ENCODE peak calls at places on chromosome 21, in eight cellular contexts. J is type B pancreatic cell, V is stomach, T is right lobe of liver, L is GM13977, H is IMR-90, U is epithelial cell of esophagus, F is foreskin fibroblast. D is an unnamed sample.

GRCh38 chr21:23977971-23978370 is 1629.3 kb downstream of the MRPL39 start:
- DNase-seq in H (no peak), F (no peak), V (no peak), J (no peak), L (no peak), U (no peak), T (no peak), D (no peak)

GRCh38 chr21:35390013-35390776 is 341.1 kb upstream of the RUNX1 start:
- DNase-seq in T (no peak), J (no peak), H (peak), L (no peak), V (peak), U (peak), F (peak), D (no peak)

GRCh38 chr21:15301736-15302135 is 236.9 kb upstream of the NRIP1 start:
- DNase-seq in U (peak), T (no peak), H (no peak), J (no peak), F (no peak), V (no peak), L (no peak), D (no peak)

GRCh38 chr21:31900121-31900895 is 27.5 kb downstream of the HUNK start:
- DNase-seq in U (no peak), F (no peak), J (no peak), V (peak), L (no peak), H (no peak), T (peak), D (no peak)

GRCh38 chr21:36330904-36331303 is 10.9 kb downstream of the MORC3 start:
- DNase-seq in U (peak), L (peak), T (peak), J (no peak), H (peak), F (peak), V (peak), D (no peak)

GRCh38 chr21:31490471-31490870 is 146.4 kb upstream of the TIAM1 start:
- DNase-seq in F (no peak), U (no peak), T (no peak), H (no peak), J (no peak), V (no peak), L (no peak), D (no peak)

GRCh38 chr21:43585924-43586411 is 73.3 kb downstream of the HSF2BP start:
- DNase-seq in H (peak), U (peak), T (no peak), J (no peak), F (peak), V (peak), L (no peak), D (no peak)

GRCh38 chr21:27545754-27546349 is 579.0 kb upstream of the ADAMTS5 start:
- DNase-seq in V (no peak), H (no peak), T (no peak), U (no peak), F (no peak), L (no peak), J (no peak), D (no peak)

GRCh38 chr21:37631319-37632117 is 264.9 kb downstream of the DYRK1A start:
- DNase-seq in U (peak), T (peak), J (no peak), F (no peak), H (no peak), L (peak), V (peak), D (no peak)

GRCh38 chr21:34983680-34984086 is 65.4 kb downstream of the RUNX1 start:
- DNase-seq in F (peak), T (no peak), L (no peak), U (peak), J (no peak), H (peak), V (no peak), D (no peak)

GRCh38 chr21:43940329-43940653 is 71.8 kb upstream of the TRAPPC10 start:
- DNase-seq in H (no peak), V (no peak), U (no peak), J (no peak), L (no peak), F (no peak), T (no peak), D (no peak)

GRCh38 chr21:16082038-16082816 is 352.4 kb downstream of the USP25 start:
- DNase-seq in H (peak), T (no peak), J (no peak), F (no peak), V (no peak), L (no peak), U (peak), D (no peak)

GRCh38 chr21:28111151-28111619 is 881.5 kb downstream of the LTN1 start:
- DNase-seq in L (no peak), J (no peak), F (peak), T (no peak), H (peak), U (no peak), V (no peak), D (no peak)

GRCh38 chr21:43034826-43035225 is 40.8 kb downstream of the CBS start:
- DNase-seq in L (no peak), H (no peak), T (no peak), F (no peak), J (no peak), U (no peak), V (no peak), D (no peak)

GRCh38 chr21:36551731-36552457 is 72.0 kb upstream of the CLDN14 start:
- DNase-seq in T (no peak), F (peak), J (no peak), L (no peak), U (peak), V (no peak), H (peak), D (no peak)

GRCh38 chr21:42973309-42973990 is 912 bp upstream of the PKNOX1 start:
- DNase-seq in L (no peak), U (no peak), T (peak), F (no peak), V (no peak), J (no peak), H (no peak), D (no peak)

GRCh38 chr21:37915516-37915915 is 741 bp downstream of the KCNJ6 start:
- DNase-seq in T (no peak), L (no peak), V (no peak), H (no peak), J (no peak), F (no peak), U (no peak), D (no peak)

GRCh38 chr21:20971296-20971921 is 26.8 kb upstream of the NCAM2 start:
- DNase-seq in H (peak), T (peak), L (no peak), F (peak), V (no peak), U (peak), J (no peak), D (no peak)

DNA sequence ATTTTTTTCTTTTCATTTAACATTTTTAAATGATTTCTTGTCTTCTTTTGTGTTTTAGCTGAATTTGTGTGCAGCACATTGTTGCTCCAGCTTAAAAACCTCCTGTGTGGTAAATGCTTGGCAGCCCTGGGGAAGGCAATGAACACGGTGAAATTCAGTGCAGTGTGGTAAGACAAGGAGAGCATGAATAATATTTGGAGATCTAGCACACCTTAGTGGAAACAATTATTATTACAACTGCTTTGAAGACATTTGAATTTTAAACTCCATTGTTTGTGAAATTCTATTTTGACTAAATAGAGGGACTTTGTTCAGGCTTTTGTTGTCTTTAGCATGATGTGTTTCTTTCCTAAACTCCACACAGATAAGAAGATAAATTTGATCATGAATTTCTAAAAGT is 242.6 kb upstream of the CXADR start:
- DNase-seq in L (no peak), T (no peak), J (no peak), V (no peak), F (peak), U (peak), H (peak), D (no peak)
- TF ChIP-seq CTCF in L (no peak), T (peak), J (peak), V (peak), F (peak), U (peak), H (peak), D (no peak)

DNA sequence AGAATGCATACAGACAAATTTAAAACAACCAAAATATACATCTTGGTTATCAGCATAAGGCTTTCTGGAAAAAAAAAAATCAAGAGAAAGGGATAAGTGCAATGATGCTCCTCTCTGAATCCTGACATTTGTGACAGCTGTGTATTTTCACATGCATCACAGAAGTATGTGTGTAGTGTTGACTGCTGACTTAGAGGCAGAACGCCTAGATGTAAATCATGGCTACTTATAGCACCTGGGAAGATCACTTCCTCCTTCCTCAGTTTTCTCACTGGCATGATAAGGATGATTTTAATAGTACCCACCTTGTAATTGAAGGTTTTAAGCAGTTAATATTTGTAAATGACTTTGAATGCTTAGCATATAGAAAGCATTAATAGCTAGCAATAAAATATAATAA is 112.5 kb downstream of the MRPL39 start:
- DNase-seq in J (no peak), L (no peak), U (no peak), V (no peak), H (no peak), F (no peak), T (no peak), D (no peak)
- TF ChIP-seq CTCF in J (no peak), L (no peak), U (no peak), V (no peak), H (no peak), F (no peak), T (no peak), D (no peak)

GRCh38 chr21:29486306-29486705 is 187.6 kb downstream of the BACH1 start:
- DNase-seq in F (no peak), T (no peak), J (no peak), L (no peak), U (no peak), H (no peak), V (no peak), D (no peak)

GRCh38 chr21:29477347-29477746 is 178.6 kb downstream of the BACH1 start:
- DNase-seq in T (no peak), F (no peak), U (no peak), J (no peak), H (no peak), V (no peak), L (no peak), D (no peak)

GRCh38 chr21:29477941-29478340 is 179.2 kb downstream of the BACH1 start:
- DNase-seq in T (no peak), L (no peak), J (no peak), U (peak), V (no peak), F (peak), H (peak), D (no peak)

GRCh38 chr21:29481081-29481480 is 182.4 kb downstream of the BACH1 start:
- DNase-seq in T (no peak), V (no peak), F (no peak), U (no peak), L (no peak), H (no peak), J (no peak), D (no peak)

DNA sequence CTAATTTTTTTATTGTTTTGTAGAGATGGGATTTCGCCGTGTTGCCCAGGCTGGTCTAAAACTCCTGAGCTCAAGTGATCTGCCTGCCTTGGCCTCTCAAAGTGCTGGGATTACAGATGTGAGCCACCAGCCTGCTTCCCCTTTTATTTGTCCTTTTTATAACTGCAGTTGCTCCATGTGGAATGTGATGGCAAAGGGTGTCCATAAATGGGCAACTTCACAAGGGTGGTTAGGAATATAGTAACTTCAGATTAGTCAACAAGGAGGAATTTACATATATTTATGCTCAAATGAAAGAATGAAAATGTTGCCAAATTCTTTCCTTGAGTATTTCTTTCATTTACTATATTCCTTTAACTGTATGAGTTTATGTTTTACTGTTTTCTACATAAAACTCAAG is 182.9 kb downstream of the BACH1 start:
- DNase-seq in V (no peak), U (no peak), H (peak), J (no peak), L (no peak), T (no peak), F (peak), D (no peak)
- TF ChIP-seq CTCF in V (no peak), U (no peak), H (no peak), J (no peak), L (no peak), T (no peak), F (no peak), D (no peak)

GRCh38 chr21:39036581-39036980 is 146.7 kb downstream of the PSMG1 start:
- DNase-seq in F (no peak), U (no peak), L (no peak), V (no peak), H (no peak), J (no peak), T (no peak), D (no peak)
- TF ChIP-seq CTCF in F (no peak), U (no peak), L (no peak), V (no peak), H (no peak), J (no peak), T (no peak), D (no peak)

GRCh38 chr21:41627428-41627827 is 119.5 kb upstream of the TMPRSS2 start:
- DNase-seq in L (no peak), J (no peak), T (no peak), F (peak), V (no peak), U (peak), H (peak), D (no peak)

GRCh38 chr21:41631564-41632461 is 123.9 kb upstream of the TMPRSS2 start:
- DNase-seq in J (no peak), U (peak), F (no peak), V (peak), L (no peak), T (no peak), H (no peak), D (no peak)

GRCh38 chr21:41632748-41633475 is 125.0 kb upstream of the TMPRSS2 start:
- DNase-seq in U (no peak), V (peak), J (no peak), T (no peak), L (no peak), F (no peak), H (no peak), D (no peak)

GRCh38 chr21:41630917-41631316 is 123.0 kb upstream of the TMPRSS2 start:
- DNase-seq in F (no peak), T (no peak), U (no peak), H (no peak), J (no peak), L (no peak), V (no peak), D (no peak)

GRCh38 chr21:41630249-41630648 is 122.3 kb upstream of the TMPRSS2 start:
- DNase-seq in H (peak), U (peak), T (no peak), L (no peak), J (no peak), F (peak), V (no peak), D (no peak)
- TF ChIP-seq CTCF in H (no peak), U (no peak), T (no peak), L (no peak), J (no peak), F (no peak), V (no peak), D (no peak)

DNA sequence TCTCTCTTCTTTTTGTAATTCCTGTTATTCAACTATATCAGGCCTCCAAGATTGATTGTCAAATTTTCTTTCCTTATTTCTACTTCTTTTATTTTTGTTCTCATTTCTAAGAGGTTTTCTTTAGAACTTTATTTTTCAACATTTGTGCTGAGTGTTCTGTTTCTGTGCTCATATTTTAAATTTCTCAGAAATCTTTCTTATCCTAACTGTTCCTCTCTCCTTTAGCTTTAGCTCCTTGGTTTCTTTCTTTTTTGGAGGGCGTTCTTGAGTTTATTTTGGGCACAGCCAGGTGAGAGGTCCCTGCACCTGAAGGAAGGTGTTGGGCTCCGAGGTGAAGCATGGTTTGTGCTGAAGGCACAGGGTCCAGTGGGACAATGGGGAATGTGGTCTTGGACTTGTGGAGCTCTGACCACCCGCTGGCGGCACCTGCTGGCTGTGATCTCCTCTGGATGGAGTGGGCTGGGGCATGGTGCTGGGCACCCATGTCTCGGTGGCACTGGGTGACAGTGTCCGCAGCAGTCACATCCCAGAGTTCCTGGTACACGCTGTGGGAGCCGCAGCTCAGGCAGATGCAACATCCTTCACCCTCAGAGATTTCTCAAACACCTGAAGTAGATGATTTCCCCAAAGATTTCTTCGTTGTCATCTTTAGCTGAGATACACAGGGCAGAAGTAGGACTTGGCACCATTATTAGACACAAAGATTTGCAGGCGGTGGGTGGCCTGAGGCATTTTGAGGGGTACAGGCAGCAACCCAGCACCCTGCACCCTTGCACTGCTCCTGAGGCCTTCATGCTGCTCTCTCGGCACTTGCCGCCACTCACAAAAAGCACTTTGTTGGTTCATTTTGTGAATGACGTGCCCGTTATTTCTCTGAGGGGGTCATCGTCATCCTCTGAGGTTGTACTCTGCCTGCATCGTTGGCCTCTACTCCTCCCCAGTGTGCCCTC is 38.2 kb upstream of the DIP2A start:
- DNase-seq in F (no peak), T (no peak), L (no peak), V (no peak), J (no peak), U (no peak), H (no peak), D (no peak)
- TF ChIP-seq CTCF in F (no peak), T (no peak), L (peak), V (no peak), J (no peak), U (no peak), H (no peak), D (no peak)

DNA sequence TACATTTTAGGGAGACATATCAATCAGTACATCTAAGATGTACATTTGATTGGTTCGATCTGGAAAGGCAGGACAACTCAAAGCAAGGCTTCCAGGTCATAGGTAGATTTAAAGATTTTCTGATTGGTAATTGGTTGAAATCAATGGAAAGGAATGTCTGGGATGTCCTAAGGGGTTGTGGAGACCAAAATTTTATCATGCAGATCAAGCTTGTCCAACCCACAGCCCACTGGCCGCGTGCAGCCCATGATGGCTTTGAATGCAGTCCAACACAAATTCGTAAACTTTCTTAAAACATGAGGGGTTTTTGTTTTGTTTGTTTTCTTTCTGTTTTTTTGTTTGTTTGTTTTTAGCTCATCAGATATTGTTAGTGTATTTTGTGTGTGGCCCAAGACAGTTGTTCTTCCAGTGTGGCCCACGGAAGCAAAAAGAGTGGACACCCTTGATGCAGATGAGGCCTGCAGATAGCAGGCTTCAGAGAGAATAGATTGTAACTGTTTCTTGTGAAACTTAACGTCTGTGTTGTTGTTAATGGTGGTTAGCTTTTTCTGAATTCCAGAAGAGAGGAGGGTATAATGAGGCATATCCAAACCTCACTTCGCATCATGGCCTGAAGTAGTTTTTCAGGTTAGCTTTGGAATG is 3.1 kb downstream of the IFNAR1 start:
- DNase-seq in J (no peak), H (no peak), U (no peak), F (no peak), T (no peak), V (no peak), L (no peak), D (no peak)
- TF ChIP-seq CTCF in J (no peak), H (no peak), U (no peak), F (no peak), T (no peak), V (no peak), L (no peak), D (no peak)